ENCODE peak calls at places on chromosome 21, in ten cellular contexts. One of them, this sample, is unnamed.
A peak's percentile ranks its signal among the peaks of the same experiment; 100 is the strongest.

GRCh38 chr21:26751305-26751704 is 93.9 kb downstream of the ADAMTS1 start:
- DNase-seq in heart left ventricle: no peak
- DNase-seq in GM23248: no peak
- DNase-seq in left ventricle myocardium inferior: no peak
- DNase-seq in SJSA1: no peak
- DNase-seq in adrenal gland: no peak
- DNase-seq in left lung: no peak
- DNase-seq in endodermal cell: no peak
- DNase-seq in psoas muscle: no peak
- DNase-seq in body of pancreas: no peak
- DNase-seq in this sample: no peak

GRCh38 chr21:31335957-31336738 is 7.9 kb downstream of the TIAM1 start:
- DNase-seq in heart left ventricle: no peak
- DNase-seq in GM23248: peak; percentile 92
- DNase-seq in left ventricle myocardium inferior: no peak
- DNase-seq in SJSA1: peak; percentile 78
- DNase-seq in adrenal gland: no peak
- DNase-seq in left lung: no peak
- DNase-seq in endodermal cell: no peak
- DNase-seq in psoas muscle: no peak
- DNase-seq in body of pancreas: no peak
- DNase-seq in this sample: peak; percentile 77

GRCh38 chr21:37758997-37759396 is 157.3 kb downstream of the KCNJ6 start:
- DNase-seq in heart left ventricle: peak; percentile 60
- DNase-seq in GM23248: peak; percentile 68
- DNase-seq in left ventricle myocardium inferior: no peak
- DNase-seq in SJSA1: peak; percentile 76
- DNase-seq in adrenal gland: peak; percentile 17
- DNase-seq in left lung: peak; percentile 78
- DNase-seq in endodermal cell: peak; percentile 92
- DNase-seq in psoas muscle: no peak
- DNase-seq in body of pancreas: peak; percentile 19
- DNase-seq in this sample: peak; percentile 24

GRCh38 chr21:29938968-29939858 is 583 bp downstream of the GRIK1 start:
- DNase-seq in heart left ventricle: peak; percentile 50
- DNase-seq in GM23248: peak; percentile 20
- DNase-seq in left ventricle myocardium inferior: no peak
- DNase-seq in SJSA1: no peak
- DNase-seq in adrenal gland: no peak
- DNase-seq in left lung: peak; percentile 78
- DNase-seq in endodermal cell: peak; percentile 78
- DNase-seq in psoas muscle: no peak
- DNase-seq in body of pancreas: no peak
- DNase-seq in this sample: peak; percentile 25

GRCh38 chr21:29299046-29299905 is 554 bp downstream of the BACH1 start:
- DNase-seq in heart left ventricle: peak; percentile 81
- DNase-seq in GM23248: peak; percentile 89
- DNase-seq in left ventricle myocardium inferior: peak; percentile 69
- DNase-seq in SJSA1: peak; percentile 76
- DNase-seq in adrenal gland: peak; percentile 67
- DNase-seq in left lung: peak; percentile 94
- DNase-seq in endodermal cell: no peak
- DNase-seq in psoas muscle: peak; percentile 85
- DNase-seq in body of pancreas: peak; percentile 69
- DNase-seq in this sample: peak; percentile 66

GRCh38 chr21:31236528-31236927 is 107.5 kb downstream of the TIAM1 start:
- DNase-seq in heart left ventricle: no peak
- DNase-seq in GM23248: peak; percentile 6
- DNase-seq in left ventricle myocardium inferior: no peak
- DNase-seq in SJSA1: peak; percentile 69
- DNase-seq in adrenal gland: no peak
- DNase-seq in left lung: no peak
- DNase-seq in endodermal cell: no peak
- DNase-seq in psoas muscle: no peak
- DNase-seq in body of pancreas: no peak
- DNase-seq in this sample: no peak

GRCh38 chr21:20720623-20721022 is 277.6 kb upstream of the NCAM2 start:
- DNase-seq in heart left ventricle: no peak
- DNase-seq in GM23248: no peak
- DNase-seq in left ventricle myocardium inferior: no peak
- DNase-seq in SJSA1: no peak
- DNase-seq in adrenal gland: no peak
- DNase-seq in left lung: no peak
- DNase-seq in endodermal cell: no peak
- DNase-seq in psoas muscle: no peak
- DNase-seq in body of pancreas: no peak
- DNase-seq in this sample: no peak

GRCh38 chr21:37675202-37675801 is 241.0 kb downstream of the KCNJ6 start:
- DNase-seq in heart left ventricle: peak; percentile 80
- DNase-seq in GM23248: peak; percentile 61
- DNase-seq in left ventricle myocardium inferior: peak; percentile 60
- DNase-seq in SJSA1: no peak
- DNase-seq in adrenal gland: peak; percentile 61
- DNase-seq in left lung: peak; percentile 90
- DNase-seq in endodermal cell: peak; percentile 93
- DNase-seq in psoas muscle: peak; percentile 77
- DNase-seq in body of pancreas: peak; percentile 64
- DNase-seq in this sample: peak; percentile 28

GRCh38 chr21:26795866-26796329 is 49.3 kb downstream of the ADAMTS1 start:
- DNase-seq in heart left ventricle: no peak
- DNase-seq in GM23248: peak; percentile 86
- DNase-seq in left ventricle myocardium inferior: peak; percentile 37
- DNase-seq in SJSA1: peak; percentile 81
- DNase-seq in adrenal gland: peak; percentile 76
- DNase-seq in left lung: no peak
- DNase-seq in endodermal cell: no peak
- DNase-seq in psoas muscle: no peak
- DNase-seq in body of pancreas: peak; percentile 26
- DNase-seq in this sample: peak; percentile 34

GRCh38 chr21:20902998-20903397 is 95.2 kb upstream of the NCAM2 start:
- DNase-seq in heart left ventricle: no peak
- DNase-seq in GM23248: no peak
- DNase-seq in left ventricle myocardium inferior: no peak
- DNase-seq in SJSA1: no peak
- DNase-seq in adrenal gland: no peak
- DNase-seq in left lung: no peak
- DNase-seq in endodermal cell: no peak
- DNase-seq in psoas muscle: no peak
- DNase-seq in body of pancreas: no peak
- DNase-seq in this sample: no peak

GRCh38 chr21:37915941-37916794 is at the start of gene KCNJ6:
- DNase-seq in heart left ventricle: peak; percentile 66
- DNase-seq in GM23248: peak; percentile 82
- DNase-seq in left ventricle myocardium inferior: no peak
- DNase-seq in SJSA1: peak; percentile 70
- DNase-seq in adrenal gland: peak; percentile 25
- DNase-seq in left lung: peak; percentile 80
- DNase-seq in endodermal cell: peak; percentile 93
- DNase-seq in psoas muscle: no peak
- DNase-seq in body of pancreas: peak; percentile 30
- DNase-seq in this sample: peak; percentile 51

GRCh38 chr21:40553781-40554180 is 293.2 kb downstream of the DSCAM start:
- DNase-seq in heart left ventricle: no peak
- DNase-seq in GM23248: no peak
- DNase-seq in left ventricle myocardium inferior: no peak
- DNase-seq in SJSA1: no peak
- DNase-seq in adrenal gland: no peak
- DNase-seq in left lung: no peak
- DNase-seq in endodermal cell: no peak
- DNase-seq in psoas muscle: no peak
- DNase-seq in body of pancreas: no peak
- DNase-seq in this sample: no peak

GRCh38 chr21:39441502-39442475 is 3.8 kb downstream of the LCA5L start:
- DNase-seq in heart left ventricle: no peak
- DNase-seq in GM23248: peak; percentile 77
- DNase-seq in left ventricle myocardium inferior: no peak
- DNase-seq in SJSA1: no peak
- DNase-seq in adrenal gland: peak; percentile 38
- DNase-seq in left lung: no peak
- DNase-seq in endodermal cell: peak; percentile 65
- DNase-seq in psoas muscle: no peak
- DNase-seq in body of pancreas: no peak
- DNase-seq in this sample: peak; percentile 33

GRCh38 chr21:35467536-35467935 is 418.4 kb upstream of the RUNX1 start:
- DNase-seq in heart left ventricle: no peak
- DNase-seq in GM23248: peak; percentile 26
- DNase-seq in left ventricle myocardium inferior: no peak
- DNase-seq in SJSA1: no peak
- DNase-seq in adrenal gland: no peak
- DNase-seq in left lung: no peak
- DNase-seq in endodermal cell: no peak
- DNase-seq in psoas muscle: no peak
- DNase-seq in body of pancreas: no peak
- DNase-seq in this sample: no peak

GRCh38 chr21:15659768-15660423 is 69.9 kb upstream of the USP25 start:
- DNase-seq in heart left ventricle: no peak
- DNase-seq in GM23248: no peak
- DNase-seq in left ventricle myocardium inferior: no peak
- DNase-seq in SJSA1: no peak
- DNase-seq in adrenal gland: no peak
- DNase-seq in left lung: no peak
- DNase-seq in endodermal cell: no peak
- DNase-seq in psoas muscle: no peak
- DNase-seq in body of pancreas: no peak
- DNase-seq in this sample: peak; percentile 31

GRCh38 chr21:25688284-25689035 is 46.2 kb downstream of the ATP5PF start:
- DNase-seq in heart left ventricle: no peak
- DNase-seq in GM23248: peak; percentile 20
- DNase-seq in left ventricle myocardium inferior: no peak
- DNase-seq in SJSA1: no peak
- DNase-seq in adrenal gland: no peak
- DNase-seq in left lung: no peak
- DNase-seq in endodermal cell: no peak
- DNase-seq in psoas muscle: no peak
- DNase-seq in body of pancreas: no peak
- DNase-seq in this sample: no peak
- H3K36me3 ChIP-seq in heart left ventricle: peaks cover 36% of the 10 kb centered on the region
- H3K36me3 ChIP-seq in GM23248: no peaks in the 10 kb centered on the region
- H3K36me3 ChIP-seq in left ventricle myocardium inferior: peaks cover 2% of the 10 kb centered on the region
- H3K36me3 ChIP-seq in SJSA1: no peaks in the 10 kb centered on the region
- H3K36me3 ChIP-seq in adrenal gland: no peaks in the 10 kb centered on the region
- H3K36me3 ChIP-seq in left lung: no peaks in the 10 kb centered on the region
- H3K36me3 ChIP-seq in endodermal cell: no peaks in the 10 kb centered on the region
- H3K36me3 ChIP-seq in psoas muscle: no peaks in the 10 kb centered on the region
- H3K36me3 ChIP-seq in body of pancreas: no peaks in the 10 kb centered on the region
- H3K36me3 ChIP-seq in this sample: no peaks in the 10 kb centered on the region

DNA sequence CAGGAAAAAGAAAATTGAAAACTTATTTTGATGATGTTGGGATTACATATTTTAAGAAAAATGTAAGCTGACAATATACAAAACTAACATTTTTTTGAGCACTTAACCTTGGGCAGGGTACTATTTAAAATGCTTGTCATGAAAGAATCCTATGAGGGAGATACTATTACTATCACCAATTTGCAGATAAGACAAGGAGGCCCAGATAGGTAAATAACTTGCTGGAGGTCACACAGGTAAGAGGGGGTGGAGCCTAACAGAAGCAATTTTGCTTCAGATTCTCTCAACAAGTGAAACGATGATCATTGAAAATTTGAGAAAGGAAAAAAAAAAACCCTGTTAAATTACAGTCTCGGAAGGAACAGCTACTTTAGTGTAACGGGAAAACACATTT is 1.2 kb downstream of the GART start:
- DNase-seq in heart left ventricle: no peak
- DNase-seq in GM23248: no peak
- DNase-seq in left ventricle myocardium inferior: no peak
- DNase-seq in SJSA1: no peak
- DNase-seq in adrenal gland: no peak
- DNase-seq in left lung: no peak
- DNase-seq in endodermal cell: no peak
- DNase-seq in psoas muscle: no peak
- DNase-seq in body of pancreas: no peak
- DNase-seq in this sample: no peak
- H3K4me3 ChIP-seq in heart left ventricle: no peak overlapping the region
- H3K4me3 ChIP-seq in GM23248: peak overlapping the region; percentile 97
- H3K4me3 ChIP-seq in left ventricle myocardium inferior: peak overlapping the region; percentile 80
- H3K4me3 ChIP-seq in SJSA1: no peak overlapping the region
- H3K4me3 ChIP-seq in adrenal gland: peak overlapping the region; percentile 69
- H3K4me3 ChIP-seq in left lung: peak overlapping the region; percentile 81
- H3K4me3 ChIP-seq in endodermal cell: peak overlapping the region; percentile 97
- H3K4me3 ChIP-seq in psoas muscle: peak overlapping the region; percentile 84
- H3K4me3 ChIP-seq in body of pancreas: no peak overlapping the region
- H3K4me3 ChIP-seq in this sample: peak overlapping the region; percentile 91

GRCh38 chr21:44038063-44038462 is 26.0 kb downstream of the TRAPPC10 start:
- DNase-seq in heart left ventricle: no peak
- DNase-seq in GM23248: no peak
- DNase-seq in left ventricle myocardium inferior: no peak
- DNase-seq in SJSA1: no peak
- DNase-seq in adrenal gland: no peak
- DNase-seq in left lung: no peak
- DNase-seq in endodermal cell: no peak
- DNase-seq in psoas muscle: no peak
- DNase-seq in body of pancreas: no peak
- DNase-seq in this sample: no peak
- H3K36me3 ChIP-seq in heart left ventricle: peaks cover 88% of the 10 kb centered on the region
- H3K36me3 ChIP-seq in GM23248: peaks cover 9% of the 10 kb centered on the region
- H3K36me3 ChIP-seq in left ventricle myocardium inferior: peaks cover 62% of the 10 kb centered on the region
- H3K36me3 ChIP-seq in SJSA1: peaks cover 62% of the 10 kb centered on the region
- H3K36me3 ChIP-seq in adrenal gland: peaks cover 47% of the 10 kb centered on the region
- H3K36me3 ChIP-seq in left lung: peaks cover 80% of the 10 kb centered on the region
- H3K36me3 ChIP-seq in endodermal cell: peaks cover 58% of the 10 kb centered on the region
- H3K36me3 ChIP-seq in psoas muscle: peaks cover 15% of the 10 kb centered on the region
- H3K36me3 ChIP-seq in body of pancreas: peaks cover 6% of the 10 kb centered on the region
- H3K36me3 ChIP-seq in this sample: peaks cover 42% of the 10 kb centered on the region

GRCh38 chr21:28272272-28272992 is 720.2 kb downstream of the LTN1 start:
- DNase-seq in heart left ventricle: no peak
- DNase-seq in GM23248: peak; percentile 11
- DNase-seq in left ventricle myocardium inferior: no peak
- DNase-seq in SJSA1: no peak
- DNase-seq in adrenal gland: no peak
- DNase-seq in left lung: no peak
- DNase-seq in endodermal cell: no peak
- DNase-seq in psoas muscle: no peak
- DNase-seq in body of pancreas: no peak
- DNase-seq in this sample: no peak

GRCh38 chr21:28266061-28266460 is 726.6 kb downstream of the LTN1 start:
- DNase-seq in heart left ventricle: no peak
- DNase-seq in GM23248: no peak
- DNase-seq in left ventricle myocardium inferior: no peak
- DNase-seq in SJSA1: no peak
- DNase-seq in adrenal gland: no peak
- DNase-seq in left lung: no peak
- DNase-seq in endodermal cell: no peak
- DNase-seq in psoas muscle: no peak
- DNase-seq in body of pancreas: no peak
- DNase-seq in this sample: no peak

GRCh38 chr21:28268685-28269084 is 724.0 kb downstream of the LTN1 start:
- DNase-seq in heart left ventricle: no peak
- DNase-seq in GM23248: no peak
- DNase-seq in left ventricle myocardium inferior: no peak
- DNase-seq in SJSA1: no peak
- DNase-seq in adrenal gland: no peak
- DNase-seq in left lung: no peak
- DNase-seq in endodermal cell: no peak
- DNase-seq in psoas muscle: no peak
- DNase-seq in body of pancreas: no peak
- DNase-seq in this sample: no peak

GRCh38 chr21:28267449-28267848 is 725.2 kb downstream of the LTN1 start:
- DNase-seq in heart left ventricle: no peak
- DNase-seq in GM23248: no peak
- DNase-seq in left ventricle myocardium inferior: no peak
- DNase-seq in SJSA1: no peak
- DNase-seq in adrenal gland: no peak
- DNase-seq in left lung: no peak
- DNase-seq in endodermal cell: no peak
- DNase-seq in psoas muscle: no peak
- DNase-seq in body of pancreas: no peak
- DNase-seq in this sample: no peak

GRCh38 chr21:28269173-28269572 is 723.5 kb downstream of the LTN1 start:
- DNase-seq in heart left ventricle: no peak
- DNase-seq in GM23248: no peak
- DNase-seq in left ventricle myocardium inferior: no peak
- DNase-seq in SJSA1: no peak
- DNase-seq in adrenal gland: no peak
- DNase-seq in left lung: no peak
- DNase-seq in endodermal cell: no peak
- DNase-seq in psoas muscle: no peak
- DNase-seq in body of pancreas: no peak
- DNase-seq in this sample: no peak
- H3K4me3 ChIP-seq in heart left ventricle: no peak overlapping the region
- H3K4me3 ChIP-seq in GM23248: no peak overlapping the region
- H3K4me3 ChIP-seq in left ventricle myocardium inferior: no peak overlapping the region
- H3K4me3 ChIP-seq in SJSA1: no peak overlapping the region
- H3K4me3 ChIP-seq in adrenal gland: no peak overlapping the region
- H3K4me3 ChIP-seq in left lung: no peak overlapping the region
- H3K4me3 ChIP-seq in endodermal cell: no peak overlapping the region
- H3K4me3 ChIP-seq in psoas muscle: no peak overlapping the region
- H3K4me3 ChIP-seq in body of pancreas: no peak overlapping the region
- H3K4me3 ChIP-seq in this sample: no peak overlapping the region

This sample was measured in MG63.